ENCODE peak calls at places on chromosomes 13 and 19, in nine cellular contexts. G is hippocampal formation; H is cortex of kidney; V is astrocyte; C is GM23248; I is activated CD4-positive, alpha-beta T cell treated with anti-CD3 and anti-CD28 coated beads for 24 hours; O is mesothelial cell of epicardium; M is breast epithelium; W is Right ventricle myocardium superior. K is an unnamed sample.

GRCh38 chr19:10439588-10439987 is 19.2 kb downstream of the PDE4A start:
- DNase-seq in O (no peak), I (no peak), W (no peak), M (no peak), G (no peak), C (no peak), V (no peak), H (no peak), K (no peak)

GRCh38 chr13:99862243-99862642 is 109.3 kb downstream of the ZIC5 start:
- DNase-seq in C (no peak), I (no peak), M (no peak), H (no peak), W (no peak), G (no peak), V (no peak), O (no peak), K (no peak)

GRCh38 chr13:40206241-40207109 is 460.0 kb downstream of the FOXO1 start:
- DNase-seq in C (peak; percentile 25), G (no peak), W (no peak), O (no peak), M (no peak), V (peak; percentile 80), H (no peak), I (no peak), K (peak; percentile 26)

GRCh38 chr13:64347662-64348061 is 2882.5 kb downstream of the PCDH9 start:
- DNase-seq in V (peak; percentile 8), H (no peak), M (no peak), C (no peak), I (no peak), W (no peak), G (no peak), O (no peak), K (no peak)

GRCh38 chr13:105442941-105443340 is 1092.5 kb downstream of the EFNB2 start:
- DNase-seq in V (peak; percentile 99), G (no peak), O (no peak), I (no peak), C (peak; percentile 40), M (no peak), W (no peak), H (no peak), K (peak; percentile 98)

GRCh38 chr13:113305208-113305607 is 8.2 kb downstream of the LAMP1 start:
- DNase-seq in M (no peak), I (no peak), C (peak; percentile 77), W (no peak), G (no peak), H (no peak), O (no peak), V (peak; percentile 73), K (peak; percentile 74)

GRCh38 chr19:29841559-29842367 is 30.0 kb downstream of the CCNE1 start:
- DNase-seq in W (no peak), M (no peak), H (no peak), C (peak; percentile 31), I (no peak), O (no peak), G (no peak), V (peak; percentile 23), K (peak; percentile 47)

GRCh38 chr19:27742041-27742440 is 1470.9 kb downstream of the UQCRFS1 start:
- DNase-seq in G (no peak), W (no peak), H (no peak), V (peak; percentile 44), O (no peak), C (no peak), M (no peak), I (no peak), K (no peak)

GRCh38 chr19:1510807-1511206 is 2.0 kb downstream of the ADAMTSL5 start:
- DNase-seq in C (no peak), H (no peak), M (no peak), V (no peak), I (no peak), W (no peak), G (no peak), O (no peak), K (no peak)

GRCh38 chr13:42380420-42381164 is 108.6 kb downstream of the AKAP11 start:
- DNase-seq in V (no peak), W (no peak), M (no peak), G (no peak), H (no peak), I (no peak), O (no peak), C (no peak), K (no peak)

GRCh38 chr19:56660381-56661105 is 11.0 kb downstream of the ZNF835 start:
- DNase-seq in G (no peak), O (no peak), W (no peak), V (no peak), H (no peak), C (no peak), I (no peak), M (no peak), K (no peak)

GRCh38 chr19:1901940-1902404 is 3.2 kb upstream of the ADAT3 start:
- DNase-seq in I (no peak), M (no peak), V (no peak), W (peak; percentile 62), C (no peak), G (peak; percentile 26), H (no peak), O (no peak), K (no peak)

GRCh38 chr13:98214008-98214643 is 37.1 kb upstream of the RNF113B start:
- DNase-seq in H (no peak), G (no peak), V (peak; percentile 83), O (peak; percentile 56), I (no peak), C (peak; percentile 81), W (no peak), M (no peak), K (peak; percentile 68)

K was measured in LHCN-M2.